ENCODE peak calls at places on chromosomes 2 and 18, in five cellular contexts. One of them, this sample, is unnamed.

GRCh38 chr2:10971855-10972348 is 60.2 kb downstream of the KCNF1 start:
- DNase-seq in AG09309: no peak
- DNase-seq in IMR-90: no peak
- DNase-seq in AG04449: no peak
- DNase-seq in CD8-positive, alpha-beta T cell: no peak
- DNase-seq in this sample: no peak

GRCh38 chr18:79445740-79446566 is 50.2 kb downstream of the NFATC1 start:
- DNase-seq in AG09309: no peak
- DNase-seq in IMR-90: no peak
- DNase-seq in AG04449: no peak
- DNase-seq in CD8-positive, alpha-beta T cell: no peak
- DNase-seq in this sample: no peak

GRCh38 chr18:53426656-53427055 is 797.8 kb downstream of the MBD2 start:
- DNase-seq in AG09309: no peak
- DNase-seq in IMR-90: no peak
- DNase-seq in AG04449: no peak
- DNase-seq in CD8-positive, alpha-beta T cell: no peak
- DNase-seq in this sample: no peak

GRCh38 chr18:21393986-21394385 is 152.0 kb downstream of the GREB1L start:
- DNase-seq in AG09309: no peak
- DNase-seq in IMR-90: no peak
- DNase-seq in AG04449: no peak
- DNase-seq in CD8-positive, alpha-beta T cell: no peak
- DNase-seq in this sample: no peak

GRCh38 chr2:231680992-231681852 is 27.1 kb upstream of the PTMA start:
- DNase-seq in AG09309: no peak
- DNase-seq in IMR-90: peak; percentile 82
- DNase-seq in AG04449: no peak
- DNase-seq in CD8-positive, alpha-beta T cell: no peak
- DNase-seq in this sample: peak; percentile 83

GRCh38 chr2:232588680-232589585 is 38.4 kb downstream of the EIF4E2 start:
- DNase-seq in AG09309: peak; percentile 52
- DNase-seq in IMR-90: peak; percentile 86
- DNase-seq in AG04449: no peak
- DNase-seq in CD8-positive, alpha-beta T cell: no peak
- DNase-seq in this sample: no peak

GRCh38 chr2:61670591-61671503 is 132.7 kb upstream of the XPO1 start:
- DNase-seq in AG09309: no peak
- DNase-seq in IMR-90: peak; percentile 47
- DNase-seq in AG04449: no peak
- DNase-seq in CD8-positive, alpha-beta T cell: no peak
- DNase-seq in this sample: no peak

GRCh38 chr18:75106746-75107145 is 102.2 kb downstream of the PTGR3 start:
- DNase-seq in AG09309: no peak
- DNase-seq in IMR-90: no peak
- DNase-seq in AG04449: no peak
- DNase-seq in CD8-positive, alpha-beta T cell: peak; percentile 44
- DNase-seq in this sample: no peak

GRCh38 chr2:12606472-12607000 is 110.2 kb upstream of the TRIB2 start:
- DNase-seq in AG09309: no peak
- DNase-seq in IMR-90: peak; percentile 66
- DNase-seq in AG04449: no peak
- DNase-seq in CD8-positive, alpha-beta T cell: no peak
- DNase-seq in this sample: no peak

GRCh38 chr18:77063256-77063655 is 69.3 kb downstream of the MBP start:
- DNase-seq in AG09309: no peak
- DNase-seq in IMR-90: peak; percentile 67
- DNase-seq in AG04449: no peak
- DNase-seq in CD8-positive, alpha-beta T cell: peak; percentile 80
- DNase-seq in this sample: no peak

GRCh38 chr18:57589162-57589561 is 2.7 kb upstream of the FECH start:
- DNase-seq in AG09309: no peak
- DNase-seq in IMR-90: no peak
- DNase-seq in AG04449: no peak
- DNase-seq in CD8-positive, alpha-beta T cell: no peak
- DNase-seq in this sample: no peak

GRCh38 chr18:49359732-49360444 is 100.6 kb downstream of the DYM start:
- DNase-seq in AG09309: peak; percentile 55
- DNase-seq in IMR-90: peak; percentile 90
- DNase-seq in AG04449: peak; percentile 69
- DNase-seq in CD8-positive, alpha-beta T cell: no peak
- DNase-seq in this sample: no peak

GRCh38 chr18:37429768-37430167 is 135.8 kb downstream of the CELF4 start:
- DNase-seq in AG09309: no peak
- DNase-seq in IMR-90: no peak
- DNase-seq in AG04449: no peak
- DNase-seq in CD8-positive, alpha-beta T cell: no peak
- DNase-seq in this sample: no peak

GRCh38 chr2:217254111-217254510 is 394.2 kb upstream of the TNP1 start:
- DNase-seq in AG09309: no peak
- DNase-seq in IMR-90: no peak
- DNase-seq in AG04449: no peak
- DNase-seq in CD8-positive, alpha-beta T cell: no peak
- DNase-seq in this sample: no peak

GRCh38 chr2:197121255-197121654 is 189.3 kb downstream of the ANKRD44 start:
- DNase-seq in AG09309: no peak
- DNase-seq in IMR-90: no peak
- DNase-seq in AG04449: no peak
- DNase-seq in CD8-positive, alpha-beta T cell: no peak
- DNase-seq in this sample: no peak

GRCh38 chr18:45464619-45465018 is 150.7 kb upstream of the SLC14A2 start:
- DNase-seq in AG09309: no peak
- DNase-seq in IMR-90: no peak
- DNase-seq in AG04449: no peak
- DNase-seq in CD8-positive, alpha-beta T cell: no peak
- DNase-seq in this sample: no peak

GRCh38 chr2:231394201-231395141 is 1.0 kb upstream of the B3GNT7 start:
- DNase-seq in AG09309: no peak
- DNase-seq in IMR-90: no peak
- DNase-seq in AG04449: no peak
- DNase-seq in CD8-positive, alpha-beta T cell: no peak
- DNase-seq in this sample: no peak

GRCh38 chr2:200466703-200467418 is 43.0 kb downstream of the KCTD18 start:
- DNase-seq in AG09309: peak; percentile 27
- DNase-seq in IMR-90: peak; percentile 56
- DNase-seq in AG04449: no peak
- DNase-seq in CD8-positive, alpha-beta T cell: no peak
- DNase-seq in this sample: no peak

GRCh38 chr2:84878459-84878858 is 2.4 kb downstream of the TRABD2A start:
- DNase-seq in AG09309: no peak
- DNase-seq in IMR-90: no peak
- DNase-seq in AG04449: no peak
- DNase-seq in CD8-positive, alpha-beta T cell: peak; percentile 49
- DNase-seq in this sample: no peak

GRCh38 chr2:46915281-46915810 is at the start of gene MCFD2:
- DNase-seq in AG09309: no peak
- DNase-seq in IMR-90: no peak
- DNase-seq in AG04449: no peak
- DNase-seq in CD8-positive, alpha-beta T cell: no peak
- DNase-seq in this sample: no peak

GRCh38 chr2:189899101-189899500 is 114.9 kb downstream of the PMS1 start:
- DNase-seq in AG09309: no peak
- DNase-seq in IMR-90: peak; percentile 12
- DNase-seq in AG04449: no peak
- DNase-seq in CD8-positive, alpha-beta T cell: no peak
- DNase-seq in this sample: no peak
- TF ChIP-seq CTCF in AG09309: no peak
- TF ChIP-seq CTCF in IMR-90: no peak
- TF ChIP-seq CTCF in AG04449: no peak
- TF ChIP-seq CTCF in CD8-positive, alpha-beta T cell: no peak
- TF ChIP-seq CTCF in this sample: no peak

DNA sequence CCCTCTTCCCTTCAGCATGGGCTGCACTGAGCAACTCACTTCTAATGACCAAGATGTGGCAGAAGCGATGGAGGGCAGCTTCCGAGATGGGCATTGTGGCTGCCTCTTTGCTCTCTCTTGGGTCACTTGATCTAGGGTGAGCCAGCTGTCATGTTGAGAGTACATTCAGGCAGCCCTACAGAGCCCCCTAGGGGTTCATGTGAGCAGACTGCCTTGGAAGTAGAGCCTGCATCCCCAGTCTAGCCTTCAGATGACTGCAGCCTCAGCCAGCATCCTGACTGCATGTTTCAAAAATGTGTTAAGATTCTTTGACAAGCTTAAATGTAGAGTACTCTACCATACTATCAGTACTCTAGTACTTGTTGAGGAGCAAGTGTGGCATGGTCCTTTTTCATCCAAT is 143.9 kb downstream of the NCK2 start:
- DNase-seq in AG09309: no peak
- DNase-seq in IMR-90: no peak
- DNase-seq in AG04449: no peak
- DNase-seq in CD8-positive, alpha-beta T cell: no peak
- DNase-seq in this sample: no peak
- TF ChIP-seq CTCF in AG09309: no peak
- TF ChIP-seq CTCF in IMR-90: no peak
- TF ChIP-seq CTCF in AG04449: no peak
- TF ChIP-seq CTCF in CD8-positive, alpha-beta T cell: no peak
- TF ChIP-seq CTCF in this sample: no peak

GRCh38 chr2:162156149-162156548 is 4.1 kb upstream of the GCG start:
- DNase-seq in AG09309: no peak
- DNase-seq in IMR-90: no peak
- DNase-seq in AG04449: no peak
- DNase-seq in CD8-positive, alpha-beta T cell: no peak
- DNase-seq in this sample: no peak

GRCh38 chr2:162153608-162154224 is 1.7 kb upstream of the GCG start:
- DNase-seq in AG09309: peak; percentile 4
- DNase-seq in IMR-90: peak; percentile 49
- DNase-seq in AG04449: no peak
- DNase-seq in CD8-positive, alpha-beta T cell: peak; percentile 61
- DNase-seq in this sample: peak; percentile 37

GRCh38 chr2:162152147-162152546 is at the start of gene GCG:
- DNase-seq in AG09309: no peak
- DNase-seq in IMR-90: no peak
- DNase-seq in AG04449: no peak
- DNase-seq in CD8-positive, alpha-beta T cell: no peak
- DNase-seq in this sample: no peak

GRCh38 chr2:162149940-162150339 is 2.1 kb downstream of the GCG start:
- DNase-seq in AG09309: no peak
- DNase-seq in IMR-90: no peak
- DNase-seq in AG04449: no peak
- DNase-seq in CD8-positive, alpha-beta T cell: no peak
- DNase-seq in this sample: no peak

GRCh38 chr2:162155093-162155492 is 3.0 kb upstream of the GCG start:
- DNase-seq in AG09309: no peak
- DNase-seq in IMR-90: no peak
- DNase-seq in AG04449: no peak
- DNase-seq in CD8-positive, alpha-beta T cell: no peak
- DNase-seq in this sample: no peak
- TF ChIP-seq CTCF in AG09309: peak; percentile 12
- TF ChIP-seq CTCF in IMR-90: peak; percentile 22
- TF ChIP-seq CTCF in AG04449: no peak
- TF ChIP-seq CTCF in CD8-positive, alpha-beta T cell: no peak
- TF ChIP-seq CTCF in this sample: no peak

GRCh38 chr2:99545622-99546021 is 55.8 kb upstream of the REV1 start:
- DNase-seq in AG09309: no peak
- DNase-seq in IMR-90: no peak
- DNase-seq in AG04449: no peak
- DNase-seq in CD8-positive, alpha-beta T cell: no peak
- DNase-seq in this sample: no peak

GRCh38 chr2:99552529-99552928 is 62.7 kb upstream of the REV1 start:
- DNase-seq in AG09309: no peak
- DNase-seq in IMR-90: no peak
- DNase-seq in AG04449: no peak
- DNase-seq in CD8-positive, alpha-beta T cell: no peak
- DNase-seq in this sample: no peak

GRCh38 chr2:99555410-99555809 is 65.6 kb upstream of the REV1 start:
- DNase-seq in AG09309: no peak
- DNase-seq in IMR-90: no peak
- DNase-seq in AG04449: no peak
- DNase-seq in CD8-positive, alpha-beta T cell: no peak
- DNase-seq in this sample: no peak

GRCh38 chr2:99554238-99554637 is 64.4 kb upstream of the REV1 start:
- DNase-seq in AG09309: no peak
- DNase-seq in IMR-90: no peak
- DNase-seq in AG04449: no peak
- DNase-seq in CD8-positive, alpha-beta T cell: no peak
- DNase-seq in this sample: peak; percentile 14

DNA sequence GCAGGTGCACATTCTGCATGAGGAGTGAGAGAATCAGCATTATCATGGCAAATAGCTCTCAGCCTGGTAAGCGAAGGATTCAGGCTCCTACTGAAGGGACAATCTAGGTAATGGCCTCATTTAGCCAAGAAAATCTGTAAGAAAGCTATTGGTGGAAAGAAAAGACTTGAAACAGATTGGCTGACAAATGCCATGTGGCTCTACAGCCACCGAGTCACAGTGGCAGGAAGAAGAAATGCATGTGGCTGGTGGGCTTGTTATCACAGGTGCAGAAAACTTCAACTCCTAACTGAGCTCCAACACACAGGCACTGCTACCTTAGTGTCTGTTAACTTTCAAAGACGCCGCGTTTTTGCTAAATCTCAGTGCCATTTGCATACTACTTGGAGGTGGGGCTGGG is 60.6 kb upstream of the REV1 start:
- DNase-seq in AG09309: no peak
- DNase-seq in IMR-90: no peak
- DNase-seq in AG04449: no peak
- DNase-seq in CD8-positive, alpha-beta T cell: no peak
- DNase-seq in this sample: no peak
- TF ChIP-seq CTCF in AG09309: no peak
- TF ChIP-seq CTCF in IMR-90: no peak
- TF ChIP-seq CTCF in AG04449: no peak
- TF ChIP-seq CTCF in CD8-positive, alpha-beta T cell: no peak
- TF ChIP-seq CTCF in this sample: no peak

DNA sequence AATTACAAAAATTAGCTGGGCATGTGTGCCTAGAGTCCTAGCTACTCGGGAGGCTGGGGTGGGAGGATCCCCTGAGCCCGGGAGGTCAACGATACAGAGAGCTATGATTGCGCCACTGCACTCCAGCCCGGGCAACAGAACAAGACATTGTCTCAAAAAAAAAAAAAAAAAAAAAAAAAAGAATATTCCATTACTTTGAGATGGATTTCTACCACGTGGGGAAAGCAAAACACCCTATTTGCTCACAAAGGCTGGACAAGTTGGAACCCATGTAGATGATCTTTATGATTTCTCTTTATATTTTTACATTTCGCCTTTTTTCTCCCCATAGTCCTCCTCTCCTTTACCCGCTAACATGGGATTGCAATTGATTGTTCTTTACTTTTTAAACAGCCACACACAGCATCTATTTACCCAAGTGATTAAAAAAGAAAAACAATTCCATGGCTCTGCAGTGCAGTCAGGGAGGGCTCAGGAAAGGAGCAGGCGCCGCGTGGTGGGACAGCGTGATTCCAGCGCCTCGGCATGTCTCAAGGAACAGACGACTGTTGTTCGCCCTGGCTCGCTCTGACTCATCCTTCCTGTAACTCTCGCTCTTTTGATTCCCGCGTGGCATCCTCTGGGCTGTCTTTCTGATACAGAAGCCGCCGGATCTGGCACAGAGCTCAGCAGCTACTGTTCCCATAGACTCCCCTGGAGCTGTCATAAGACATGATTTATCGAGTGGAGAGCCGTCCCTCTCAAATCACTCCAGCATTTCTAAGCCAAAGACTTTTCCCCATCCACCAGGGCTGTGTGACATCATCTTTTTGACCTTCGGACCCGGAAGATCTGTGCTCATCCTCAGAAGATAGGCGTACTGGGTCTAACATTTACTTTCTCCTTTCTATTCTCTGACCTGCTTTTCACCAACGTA is 230.4 kb upstream of the AGAP1 start:
- DNase-seq in AG09309: no peak
- DNase-seq in IMR-90: peak; percentile 93
- DNase-seq in AG04449: peak; percentile 52
- DNase-seq in CD8-positive, alpha-beta T cell: no peak
- DNase-seq in this sample: no peak
- TF ChIP-seq CTCF in AG09309: no peak
- TF ChIP-seq CTCF in IMR-90: no peak
- TF ChIP-seq CTCF in AG04449: no peak
- TF ChIP-seq CTCF in CD8-positive, alpha-beta T cell: no peak
- TF ChIP-seq CTCF in this sample: no peak

GRCh38 chr2:165032559-165032958 is 77.2 kb upstream of the SLC38A11 start:
- DNase-seq in AG09309: no peak
- DNase-seq in IMR-90: no peak
- DNase-seq in AG04449: no peak
- DNase-seq in CD8-positive, alpha-beta T cell: no peak
- DNase-seq in this sample: no peak
- TF ChIP-seq CTCF in AG09309: no peak
- TF ChIP-seq CTCF in IMR-90: no peak
- TF ChIP-seq CTCF in AG04449: no peak
- TF ChIP-seq CTCF in CD8-positive, alpha-beta T cell: no peak
- TF ChIP-seq CTCF in this sample: no peak